ENCODE peak calls at places on chromosomes 3 and 15, in five cellular contexts. One of them, this sample, is unnamed.

GRCh38 chr15:100307241-100307855 is 34.4 kb downstream of the ADAMTS17 start:
- DNase-seq in HL-60: no peak
- DNase-seq in gastrocnemius medialis: no peak
- DNase-seq in colonic mucosa: no peak
- DNase-seq in NB4: no peak
- DNase-seq in this sample: no peak

GRCh38 chr3:36786921-36787890 is 22.9 kb upstream of the DCLK3 start:
- DNase-seq in HL-60: peak
- DNase-seq in gastrocnemius medialis: peak
- DNase-seq in colonic mucosa: no peak
- DNase-seq in NB4: peak
- DNase-seq in this sample: no peak

GRCh38 chr3:195696632-195697278 is 24.0 kb upstream of the MUC20 start:
- DNase-seq in HL-60: no peak
- DNase-seq in gastrocnemius medialis: no peak
- DNase-seq in colonic mucosa: no peak
- DNase-seq in NB4: no peak
- DNase-seq in this sample: no peak

GRCh38 chr15:35038655-35039534 is 46.2 kb downstream of the NANOGP8 start:
- DNase-seq in HL-60: peak
- DNase-seq in gastrocnemius medialis: no peak
- DNase-seq in colonic mucosa: no peak
- DNase-seq in NB4: peak
- DNase-seq in this sample: no peak

GRCh38 chr3:21436846-21437245 is 314.2 kb downstream of the ZNF385D start:
- DNase-seq in HL-60: no peak
- DNase-seq in gastrocnemius medialis: no peak
- DNase-seq in colonic mucosa: no peak
- DNase-seq in NB4: no peak
- DNase-seq in this sample: no peak

GRCh38 chr3:112394008-112394616 is 61.2 kb downstream of the CD200 start:
- DNase-seq in HL-60: no peak
- DNase-seq in gastrocnemius medialis: no peak
- DNase-seq in colonic mucosa: no peak
- DNase-seq in NB4: no peak
- DNase-seq in this sample: no peak

GRCh38 chr3:111667621-111668239 is 72.6 kb upstream of the ZBED2 start:
- DNase-seq in HL-60: peak
- DNase-seq in gastrocnemius medialis: peak
- DNase-seq in colonic mucosa: peak
- DNase-seq in NB4: peak
- DNase-seq in this sample: no peak

GRCh38 chr3:50138266-50139230 is 16.6 kb upstream of the SEMA3F start:
- DNase-seq in HL-60: no peak
- DNase-seq in gastrocnemius medialis: no peak
- DNase-seq in colonic mucosa: no peak
- DNase-seq in NB4: peak
- DNase-seq in this sample: no peak

GRCh38 chr15:59255647-59256380 is 49.2 kb downstream of the LDHAL6B start:
- DNase-seq in HL-60: no peak
- DNase-seq in gastrocnemius medialis: no peak
- DNase-seq in colonic mucosa: peak
- DNase-seq in NB4: peak
- DNase-seq in this sample: peak

GRCh38 chr3:183980408-183980807 is 37.3 kb downstream of the ABCC5 start:
- DNase-seq in HL-60: no peak
- DNase-seq in gastrocnemius medialis: peak
- DNase-seq in colonic mucosa: no peak
- DNase-seq in NB4: no peak
- DNase-seq in this sample: no peak

GRCh38 chr3:908839-909238 is 184.0 kb upstream of the CNTN6 start:
- DNase-seq in HL-60: no peak
- DNase-seq in gastrocnemius medialis: no peak
- DNase-seq in colonic mucosa: no peak
- DNase-seq in NB4: peak
- DNase-seq in this sample: no peak
- TF ChIP-seq CTCF in HL-60: no peak
- TF ChIP-seq CTCF in gastrocnemius medialis: no peak
- TF ChIP-seq CTCF in colonic mucosa: no peak
- TF ChIP-seq CTCF in NB4: peak
- TF ChIP-seq CTCF in this sample: no peak

GRCh38 chr3:43874290-43874689 is 183.6 kb downstream of the ABHD5 start:
- DNase-seq in HL-60: no peak
- DNase-seq in gastrocnemius medialis: no peak
- DNase-seq in colonic mucosa: no peak
- DNase-seq in NB4: no peak
- DNase-seq in this sample: no peak

GRCh38 chr3:43882976-43883680 is 192.4 kb downstream of the ABHD5 start:
- DNase-seq in HL-60: no peak
- DNase-seq in gastrocnemius medialis: no peak
- DNase-seq in colonic mucosa: no peak
- DNase-seq in NB4: no peak
- DNase-seq in this sample: no peak

GRCh38 chr3:43876648-43877047 is 185.9 kb downstream of the ABHD5 start:
- DNase-seq in HL-60: no peak
- DNase-seq in gastrocnemius medialis: no peak
- DNase-seq in colonic mucosa: no peak
- DNase-seq in NB4: no peak
- DNase-seq in this sample: no peak

GRCh38 chr3:43883729-43884396 is 193.1 kb downstream of the ABHD5 start:
- DNase-seq in HL-60: no peak
- DNase-seq in gastrocnemius medialis: no peak
- DNase-seq in colonic mucosa: no peak
- DNase-seq in NB4: no peak
- DNase-seq in this sample: peak

GRCh38 chr3:43879166-43879565 is 188.4 kb downstream of the ABHD5 start:
- DNase-seq in HL-60: no peak
- DNase-seq in gastrocnemius medialis: no peak
- DNase-seq in colonic mucosa: no peak
- DNase-seq in NB4: peak
- DNase-seq in this sample: peak
- TF ChIP-seq CTCF in HL-60: no peak
- TF ChIP-seq CTCF in gastrocnemius medialis: no peak
- TF ChIP-seq CTCF in colonic mucosa: no peak
- TF ChIP-seq CTCF in NB4: no peak
- TF ChIP-seq CTCF in this sample: no peak

GRCh38 chr3:157130881-157131251 is 29.1 kb downstream of the CCNL1 start:
- DNase-seq in HL-60: no peak
- DNase-seq in gastrocnemius medialis: no peak
- DNase-seq in colonic mucosa: no peak
- DNase-seq in NB4: no peak
- DNase-seq in this sample: no peak
- TF ChIP-seq CTCF in HL-60: no peak
- TF ChIP-seq CTCF in gastrocnemius medialis: no peak
- TF ChIP-seq CTCF in colonic mucosa: no peak
- TF ChIP-seq CTCF in NB4: no peak
- TF ChIP-seq CTCF in this sample: no peak

GRCh38 chr3:11543948-11544387 is 99.7 kb downstream of the VGLL4 start:
- DNase-seq in HL-60: no peak
- DNase-seq in gastrocnemius medialis: no peak
- DNase-seq in colonic mucosa: no peak
- DNase-seq in NB4: no peak
- DNase-seq in this sample: no peak

GRCh38 chr3:11543141-11543947 is 100.4 kb downstream of the VGLL4 start:
- DNase-seq in HL-60: no peak
- DNase-seq in gastrocnemius medialis: no peak
- DNase-seq in colonic mucosa: no peak
- DNase-seq in NB4: no peak
- DNase-seq in this sample: no peak

GRCh38 chr3:11544413-11545181 is 99.1 kb downstream of the VGLL4 start:
- DNase-seq in HL-60: peak
- DNase-seq in gastrocnemius medialis: no peak
- DNase-seq in colonic mucosa: no peak
- DNase-seq in NB4: peak
- DNase-seq in this sample: peak

GRCh38 chr3:11541321-11542303 is 102.1 kb downstream of the VGLL4 start:
- DNase-seq in HL-60: no peak
- DNase-seq in gastrocnemius medialis: no peak
- DNase-seq in colonic mucosa: no peak
- DNase-seq in NB4: no peak
- DNase-seq in this sample: no peak

DNA sequence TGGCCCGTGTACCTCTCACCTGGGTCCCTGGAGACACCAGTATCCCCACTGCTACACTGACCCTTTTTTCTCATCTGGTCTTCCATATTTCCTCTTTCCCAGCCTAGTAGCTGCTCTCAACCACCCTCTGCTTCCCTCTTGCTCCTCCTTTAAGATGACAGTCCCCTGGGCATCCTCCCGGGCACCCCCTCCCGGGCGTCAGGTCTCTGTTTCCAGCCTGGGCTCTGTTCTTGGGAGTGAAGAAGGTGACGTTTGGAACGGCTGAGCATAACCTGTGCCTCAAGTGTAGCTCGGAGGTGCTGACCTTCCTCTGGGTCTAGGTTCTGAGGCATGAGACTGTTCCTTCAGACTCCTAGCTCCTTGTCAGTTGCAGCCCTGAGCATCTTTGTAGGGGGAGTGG is 101.2 kb downstream of the VGLL4 start:
- DNase-seq in HL-60: no peak
- DNase-seq in gastrocnemius medialis: no peak
- DNase-seq in colonic mucosa: no peak
- DNase-seq in NB4: no peak
- DNase-seq in this sample: no peak
- TF ChIP-seq CTCF in HL-60: no peak
- TF ChIP-seq CTCF in gastrocnemius medialis: no peak
- TF ChIP-seq CTCF in colonic mucosa: no peak
- TF ChIP-seq CTCF in NB4: no peak
- TF ChIP-seq CTCF in this sample: no peak

DNA sequence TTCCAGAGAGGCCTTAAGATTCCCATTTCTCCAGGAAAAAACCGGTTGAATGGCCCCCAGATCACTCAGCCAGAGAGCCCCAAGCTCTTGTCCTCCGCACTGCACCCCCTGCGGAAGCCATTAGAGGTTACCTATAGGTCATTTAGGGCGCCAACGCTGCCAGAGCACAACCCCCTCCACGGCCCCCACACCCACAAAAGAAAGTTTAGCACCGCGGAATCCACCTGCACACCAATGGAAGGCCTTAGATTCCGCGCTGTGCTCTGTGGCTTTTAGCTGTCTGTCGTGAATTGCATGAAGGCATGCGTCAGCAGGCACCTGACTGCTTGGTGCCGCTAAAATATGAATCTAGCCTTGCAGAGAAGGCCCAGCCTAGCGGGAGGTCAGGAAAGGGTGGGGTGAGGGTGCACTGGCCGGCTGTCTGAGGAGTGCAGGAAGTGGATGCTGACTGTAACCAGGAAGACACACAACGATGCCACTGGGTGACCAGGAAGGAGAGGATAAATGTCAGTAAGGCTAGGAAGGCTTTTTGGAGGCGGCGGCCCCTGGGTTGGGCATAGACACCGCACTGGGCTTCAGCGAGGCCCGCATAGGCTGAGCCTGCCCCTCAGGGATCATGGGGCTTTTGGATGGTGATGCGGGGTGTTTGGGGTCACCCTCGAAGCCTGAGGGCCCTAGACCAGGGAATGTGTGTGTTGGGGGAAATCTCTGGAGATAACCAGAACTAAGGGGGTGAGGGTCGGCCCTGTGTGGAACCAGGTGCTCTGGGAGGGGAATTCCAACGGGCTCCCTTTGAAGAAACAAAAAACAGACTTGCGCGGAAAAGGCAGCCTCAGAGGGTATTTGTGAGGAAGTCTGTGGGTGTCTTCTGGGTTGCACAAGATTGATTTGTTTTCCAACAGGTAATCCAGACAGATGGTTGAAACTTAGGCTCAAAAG is 964 bp upstream of the NUP210 start:
- DNase-seq in HL-60: peak
- DNase-seq in gastrocnemius medialis: no peak
- DNase-seq in colonic mucosa: peak
- DNase-seq in NB4: peak
- DNase-seq in this sample: no peak
- TF ChIP-seq CTCF in HL-60: no peak
- TF ChIP-seq CTCF in gastrocnemius medialis: no peak
- TF ChIP-seq CTCF in colonic mucosa: no peak
- TF ChIP-seq CTCF in NB4: no peak
- TF ChIP-seq CTCF in this sample: no peak

DNA sequence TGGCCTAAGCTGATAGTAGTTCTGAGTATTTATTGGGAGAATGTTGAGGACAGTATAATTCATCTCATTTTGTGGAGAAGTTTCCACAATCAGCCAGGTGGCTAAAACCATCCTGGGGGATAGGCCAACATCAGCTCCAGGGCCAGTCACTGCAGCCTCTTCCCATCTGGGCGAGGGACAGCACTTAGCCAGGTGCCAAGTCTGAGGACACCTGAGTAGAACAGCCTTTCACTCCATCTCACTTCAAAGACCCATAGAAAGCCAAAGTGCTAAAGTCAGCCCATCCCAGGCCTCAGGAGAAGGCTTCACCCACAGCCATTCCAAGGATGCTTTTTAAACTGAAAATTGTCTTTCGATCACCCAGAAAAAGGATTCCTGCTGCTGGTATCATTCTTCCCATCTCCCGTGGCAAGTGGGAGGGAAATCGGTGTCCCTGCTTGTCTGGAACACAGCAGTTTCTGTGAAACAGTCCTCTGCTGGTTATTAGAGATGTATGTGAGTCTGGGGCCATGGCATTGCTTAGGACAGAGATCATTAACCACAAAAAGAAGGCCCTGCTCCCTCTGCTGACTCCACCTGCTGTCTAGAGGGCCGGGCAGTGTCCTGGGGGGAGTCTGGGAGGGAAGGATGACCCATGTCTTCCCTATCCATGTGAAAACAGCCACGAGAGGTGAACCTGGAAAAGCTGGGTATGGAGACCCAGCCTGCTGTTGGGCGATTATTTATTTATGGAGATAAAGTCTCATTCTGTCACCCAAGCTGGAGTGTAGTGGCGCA is 9.6 kb downstream of the CALML4 start:
- DNase-seq in HL-60: no peak
- DNase-seq in gastrocnemius medialis: no peak
- DNase-seq in colonic mucosa: no peak
- DNase-seq in NB4: no peak
- DNase-seq in this sample: no peak
- TF ChIP-seq CTCF in HL-60: no peak
- TF ChIP-seq CTCF in gastrocnemius medialis: no peak
- TF ChIP-seq CTCF in colonic mucosa: no peak
- TF ChIP-seq CTCF in NB4: no peak
- TF ChIP-seq CTCF in this sample: no peak

DNA sequence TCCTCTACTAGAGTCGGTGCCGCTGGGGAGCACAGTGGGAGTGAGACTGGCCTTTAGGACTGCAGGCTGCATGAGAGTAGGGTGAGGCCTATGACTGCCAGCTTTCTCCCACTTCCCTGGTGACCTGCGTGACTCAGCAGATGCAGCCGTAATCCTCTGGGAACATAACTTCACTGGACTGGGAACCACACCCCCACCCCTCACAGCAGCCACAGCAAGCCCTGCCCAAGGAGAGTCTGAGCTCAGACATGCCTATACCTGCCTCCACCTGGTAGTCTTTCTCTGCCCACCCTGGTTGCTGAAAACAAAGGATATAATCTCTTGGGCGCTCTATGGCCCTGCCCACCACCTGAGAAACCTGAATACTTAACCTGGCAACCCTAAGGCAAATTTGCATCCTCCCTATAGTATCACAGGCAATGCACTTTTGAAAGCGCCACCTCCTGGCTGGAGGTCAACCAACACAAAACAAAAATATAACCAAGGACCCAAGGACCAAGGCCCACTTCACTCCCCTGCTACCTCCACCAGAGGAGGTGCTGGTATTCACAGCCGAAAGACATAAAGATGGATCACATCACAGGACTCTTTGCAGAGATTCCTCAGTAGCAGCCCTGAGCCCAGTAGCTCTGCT is 308.9 kb downstream of the CTNNB1 start:
- DNase-seq in HL-60: no peak
- DNase-seq in gastrocnemius medialis: no peak
- DNase-seq in colonic mucosa: no peak
- DNase-seq in NB4: no peak
- DNase-seq in this sample: no peak
- TF ChIP-seq CTCF in HL-60: no peak
- TF ChIP-seq CTCF in gastrocnemius medialis: no peak
- TF ChIP-seq CTCF in colonic mucosa: no peak
- TF ChIP-seq CTCF in NB4: peak
- TF ChIP-seq CTCF in this sample: no peak

This sample was measured in Calu3.